ENCODE peak calls at places on chromosomes 4 and X, in seven cellular contexts. One of them, this sample, is unnamed.

GRCh38 chr4:153970169-153970568 is 181.3 kb upstream of the SFRP2 start:
- DNase-seq in GM23338: no peak
- DNase-seq in GM23248: no peak
- DNase-seq in MM.1S: no peak
- DNase-seq in HCT116: no peak
- DNase-seq in SK-N-SH: no peak
- DNase-seq in PC-3: no peak
- DNase-seq in this sample: no peak

GRCh38 chr4:93568758-93569157 is 259.8 kb upstream of the ATOH1 start:
- DNase-seq in GM23338: no peak
- DNase-seq in GM23248: no peak
- DNase-seq in MM.1S: no peak
- DNase-seq in HCT116: no peak
- DNase-seq in SK-N-SH: no peak
- DNase-seq in PC-3: no peak
- DNase-seq in this sample: no peak

GRCh38 chrX:71147496-71148277 is 3.0 kb downstream of the NLGN3 start:
- DNase-seq in GM23338: peak
- DNase-seq in GM23248: no peak
- DNase-seq in MM.1S: no peak
- DNase-seq in HCT116: no peak
- DNase-seq in SK-N-SH: no peak
- DNase-seq in PC-3: no peak
- DNase-seq in this sample: no peak

GRCh38 chr4:155512812-155513211 is 136.0 kb upstream of the MAP9 start:
- DNase-seq in GM23338: no peak
- DNase-seq in GM23248: no peak
- DNase-seq in MM.1S: no peak
- DNase-seq in HCT116: no peak
- DNase-seq in SK-N-SH: no peak
- DNase-seq in PC-3: no peak
- DNase-seq in this sample: no peak

GRCh38 chrX:103953353-103953752 is 9.1 kb upstream of the TMSB15B start:
- DNase-seq in GM23338: no peak
- DNase-seq in GM23248: no peak
- DNase-seq in MM.1S: no peak
- DNase-seq in HCT116: no peak
- DNase-seq in SK-N-SH: no peak
- DNase-seq in PC-3: no peak
- DNase-seq in this sample: no peak

GRCh38 chrX:101659601-101660063 is at the start of gene ARMCX2:
- DNase-seq in GM23338: peak
- DNase-seq in GM23248: peak
- DNase-seq in MM.1S: no peak
- DNase-seq in HCT116: no peak
- DNase-seq in SK-N-SH: peak
- DNase-seq in PC-3: no peak
- DNase-seq in this sample: peak

GRCh38 chr4:71287305-71287704 is 51.5 kb upstream of the SLC4A4 start:
- DNase-seq in GM23338: no peak
- DNase-seq in GM23248: peak
- DNase-seq in MM.1S: no peak
- DNase-seq in HCT116: no peak
- DNase-seq in SK-N-SH: no peak
- DNase-seq in PC-3: peak
- DNase-seq in this sample: no peak

GRCh38 chr4:164531336-164531735 is 222.6 kb upstream of the SMIM31 start:
- DNase-seq in GM23338: no peak
- DNase-seq in GM23248: no peak
- DNase-seq in MM.1S: no peak
- DNase-seq in HCT116: no peak
- DNase-seq in SK-N-SH: no peak
- DNase-seq in PC-3: peak
- DNase-seq in this sample: no peak

GRCh38 chr4:128565565-128566186 is 243.8 kb upstream of the JADE1 start:
- DNase-seq in GM23338: peak
- DNase-seq in GM23248: peak
- DNase-seq in MM.1S: peak
- DNase-seq in HCT116: peak
- DNase-seq in SK-N-SH: peak
- DNase-seq in PC-3: peak
- DNase-seq in this sample: peak

GRCh38 chr4:41430796-41431195 is 107.2 kb upstream of the LIMCH1 start:
- DNase-seq in GM23338: no peak
- DNase-seq in GM23248: peak
- DNase-seq in MM.1S: no peak
- DNase-seq in HCT116: no peak
- DNase-seq in SK-N-SH: no peak
- DNase-seq in PC-3: no peak
- DNase-seq in this sample: no peak

GRCh38 chrX:4547218-4547836 is 833.9 kb upstream of the PRKX start:
- DNase-seq in GM23338: peak
- DNase-seq in GM23248: peak
- DNase-seq in MM.1S: peak
- DNase-seq in HCT116: peak
- DNase-seq in SK-N-SH: peak
- DNase-seq in PC-3: peak
- DNase-seq in this sample: peak

GRCh38 chr4:114417214-114417613 is 181.4 kb upstream of the UGT8 start:
- DNase-seq in GM23338: peak
- DNase-seq in GM23248: no peak
- DNase-seq in MM.1S: no peak
- DNase-seq in HCT116: peak
- DNase-seq in SK-N-SH: peak
- DNase-seq in PC-3: peak
- DNase-seq in this sample: peak

DNA sequence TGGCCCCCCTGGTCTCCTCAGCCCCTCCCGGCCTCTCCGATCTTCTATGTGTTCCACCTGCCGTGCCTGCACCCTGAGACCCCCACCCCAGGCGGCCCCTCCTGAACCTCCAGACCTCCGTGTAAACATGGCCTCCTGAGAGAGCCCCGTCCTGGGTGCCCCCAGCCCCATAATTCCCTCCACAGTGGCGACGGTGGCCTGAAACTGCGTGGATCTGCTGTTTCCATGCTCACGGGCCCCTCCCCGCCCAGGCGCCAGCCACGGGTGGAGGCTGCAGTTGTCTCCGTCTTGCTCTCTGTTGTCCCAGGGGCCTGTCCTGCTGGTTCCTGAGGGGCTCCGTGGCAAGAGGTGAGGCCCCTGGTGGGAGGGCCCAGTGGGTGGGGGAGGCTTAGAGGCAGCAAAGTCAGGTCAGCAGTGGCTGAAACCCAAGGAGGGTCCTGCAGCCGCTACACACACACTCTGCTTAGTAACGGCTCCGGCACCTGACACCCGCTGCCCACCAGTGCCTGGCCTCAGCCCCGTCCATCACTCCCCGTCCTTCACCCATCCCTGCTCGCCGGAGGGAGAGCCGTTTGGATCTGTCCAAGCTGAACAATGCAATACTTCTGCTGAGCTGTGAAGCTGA is 75.8 kb downstream of the FAM53A start:
- DNase-seq in GM23338: no peak
- DNase-seq in GM23248: no peak
- DNase-seq in MM.1S: no peak
- DNase-seq in HCT116: no peak
- DNase-seq in SK-N-SH: no peak
- DNase-seq in PC-3: no peak
- DNase-seq in this sample: no peak
- TF ChIP-seq EZH2phosphoT487 in GM23338: no peak
- TF ChIP-seq EZH2phosphoT487 in GM23248: no peak
- TF ChIP-seq EZH2phosphoT487 in MM.1S: no peak
- TF ChIP-seq EZH2phosphoT487 in HCT116: no peak
- TF ChIP-seq EZH2phosphoT487 in SK-N-SH: no peak
- TF ChIP-seq EZH2phosphoT487 in PC-3: no peak
- TF ChIP-seq EZH2phosphoT487 in this sample: no peak

DNA sequence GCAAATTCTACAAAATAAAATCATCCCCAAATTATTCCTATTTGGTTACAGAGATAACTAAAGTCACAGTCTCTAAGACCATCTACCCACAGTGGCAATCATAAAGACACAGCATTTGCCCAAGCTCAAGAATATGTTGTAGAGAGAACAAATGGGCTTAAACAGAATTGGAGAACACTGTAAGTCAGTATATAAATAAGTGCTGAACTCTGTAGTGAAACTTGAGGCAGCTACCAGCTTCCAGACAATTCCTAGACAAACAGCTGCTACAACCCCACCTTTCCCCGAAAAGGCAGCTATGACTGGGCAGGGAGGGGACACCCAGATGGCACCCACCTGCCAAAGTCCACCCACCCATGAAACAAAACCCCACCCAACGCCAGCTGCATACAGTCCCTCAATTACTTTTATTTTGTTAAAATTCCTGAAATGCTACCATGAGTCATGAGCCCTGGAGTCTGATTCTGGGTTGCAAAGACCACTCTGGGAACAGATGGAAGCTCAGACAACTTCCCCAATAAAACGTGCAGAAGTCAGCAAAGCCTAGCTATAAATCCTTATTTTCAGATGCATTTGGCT is 24.4 kb downstream of the RELL1 start:
- DNase-seq in GM23338: no peak
- DNase-seq in GM23248: peak
- DNase-seq in MM.1S: no peak
- DNase-seq in HCT116: no peak
- DNase-seq in SK-N-SH: no peak
- DNase-seq in PC-3: no peak
- DNase-seq in this sample: no peak
- TF ChIP-seq EZH2phosphoT487 in GM23338: no peak
- TF ChIP-seq EZH2phosphoT487 in GM23248: no peak
- TF ChIP-seq EZH2phosphoT487 in MM.1S: no peak
- TF ChIP-seq EZH2phosphoT487 in HCT116: no peak
- TF ChIP-seq EZH2phosphoT487 in SK-N-SH: no peak
- TF ChIP-seq EZH2phosphoT487 in PC-3: no peak
- TF ChIP-seq EZH2phosphoT487 in this sample: no peak

GRCh38 chrX:152823657-152824056 is 6.9 kb downstream of the CETN2 start:
- DNase-seq in GM23338: no peak
- DNase-seq in GM23248: no peak
- DNase-seq in MM.1S: no peak
- DNase-seq in HCT116: no peak
- DNase-seq in SK-N-SH: no peak
- DNase-seq in PC-3: no peak
- DNase-seq in this sample: no peak
- TF ChIP-seq EZH2phosphoT487 in GM23338: no peak
- TF ChIP-seq EZH2phosphoT487 in GM23248: no peak
- TF ChIP-seq EZH2phosphoT487 in MM.1S: no peak
- TF ChIP-seq EZH2phosphoT487 in HCT116: no peak
- TF ChIP-seq EZH2phosphoT487 in SK-N-SH: no peak
- TF ChIP-seq EZH2phosphoT487 in PC-3: no peak
- TF ChIP-seq EZH2phosphoT487 in this sample: no peak

GRCh38 chr4:24143741-24144140 is 253.9 kb upstream of the PPARGC1A start:
- DNase-seq in GM23338: no peak
- DNase-seq in GM23248: no peak
- DNase-seq in MM.1S: no peak
- DNase-seq in HCT116: no peak
- DNase-seq in SK-N-SH: no peak
- DNase-seq in PC-3: no peak
- DNase-seq in this sample: no peak

GRCh38 chr4:24137596-24137962 is 247.7 kb upstream of the PPARGC1A start:
- DNase-seq in GM23338: no peak
- DNase-seq in GM23248: no peak
- DNase-seq in MM.1S: no peak
- DNase-seq in HCT116: no peak
- DNase-seq in SK-N-SH: no peak
- DNase-seq in PC-3: no peak
- DNase-seq in this sample: no peak

GRCh38 chr4:24140892-24141291 is 251.0 kb upstream of the PPARGC1A start:
- DNase-seq in GM23338: no peak
- DNase-seq in GM23248: no peak
- DNase-seq in MM.1S: no peak
- DNase-seq in HCT116: no peak
- DNase-seq in SK-N-SH: no peak
- DNase-seq in PC-3: no peak
- DNase-seq in this sample: no peak

GRCh38 chr4:24141836-24142235 is 252.0 kb upstream of the PPARGC1A start:
- DNase-seq in GM23338: no peak
- DNase-seq in GM23248: peak
- DNase-seq in MM.1S: no peak
- DNase-seq in HCT116: no peak
- DNase-seq in SK-N-SH: no peak
- DNase-seq in PC-3: no peak
- DNase-seq in this sample: no peak

GRCh38 chr4:24137963-24138601 is 248.2 kb upstream of the PPARGC1A start:
- DNase-seq in GM23338: no peak
- DNase-seq in GM23248: no peak
- DNase-seq in MM.1S: no peak
- DNase-seq in HCT116: no peak
- DNase-seq in SK-N-SH: no peak
- DNase-seq in PC-3: no peak
- DNase-seq in this sample: no peak
- TF ChIP-seq EZH2phosphoT487 in GM23338: no peak
- TF ChIP-seq EZH2phosphoT487 in GM23248: no peak
- TF ChIP-seq EZH2phosphoT487 in MM.1S: no peak
- TF ChIP-seq EZH2phosphoT487 in HCT116: no peak
- TF ChIP-seq EZH2phosphoT487 in SK-N-SH: no peak
- TF ChIP-seq EZH2phosphoT487 in PC-3: no peak
- TF ChIP-seq EZH2phosphoT487 in this sample: no peak

GRCh38 chr4:1660948-1661677 is 23.0 kb downstream of the FAM53A start:
- DNase-seq in GM23338: no peak
- DNase-seq in GM23248: no peak
- DNase-seq in MM.1S: no peak
- DNase-seq in HCT116: no peak
- DNase-seq in SK-N-SH: peak
- DNase-seq in PC-3: no peak
- DNase-seq in this sample: no peak

GRCh38 chr4:1664141-1664540 is 20.0 kb downstream of the FAM53A start:
- DNase-seq in GM23338: no peak
- DNase-seq in GM23248: no peak
- DNase-seq in MM.1S: no peak
- DNase-seq in HCT116: no peak
- DNase-seq in SK-N-SH: no peak
- DNase-seq in PC-3: no peak
- DNase-seq in this sample: no peak

GRCh38 chr4:1659104-1659725 is 24.9 kb downstream of the FAM53A start:
- DNase-seq in GM23338: no peak
- DNase-seq in GM23248: no peak
- DNase-seq in MM.1S: no peak
- DNase-seq in HCT116: no peak
- DNase-seq in SK-N-SH: no peak
- DNase-seq in PC-3: no peak
- DNase-seq in this sample: no peak

GRCh38 chr4:1663549-1663948 is 20.6 kb downstream of the FAM53A start:
- DNase-seq in GM23338: no peak
- DNase-seq in GM23248: no peak
- DNase-seq in MM.1S: no peak
- DNase-seq in HCT116: no peak
- DNase-seq in SK-N-SH: no peak
- DNase-seq in PC-3: no peak
- DNase-seq in this sample: no peak

GRCh38 chr4:1661695-1662094 is 22.4 kb downstream of the FAM53A start:
- DNase-seq in GM23338: no peak
- DNase-seq in GM23248: no peak
- DNase-seq in MM.1S: no peak
- DNase-seq in HCT116: peak
- DNase-seq in SK-N-SH: no peak
- DNase-seq in PC-3: no peak
- DNase-seq in this sample: no peak
- TF ChIP-seq EZH2phosphoT487 in GM23338: no peak
- TF ChIP-seq EZH2phosphoT487 in GM23248: no peak
- TF ChIP-seq EZH2phosphoT487 in MM.1S: no peak
- TF ChIP-seq EZH2phosphoT487 in HCT116: no peak
- TF ChIP-seq EZH2phosphoT487 in SK-N-SH: no peak
- TF ChIP-seq EZH2phosphoT487 in PC-3: no peak
- TF ChIP-seq EZH2phosphoT487 in this sample: no peak

This sample was measured in neural progenitor cell.